ENCODE peak calls at places on chromosomes 3 and 15, in seven cellular contexts. H, M, K, Y, J, Z and U are unnamed samples.

GRCh38 chr3:52119826-52120225 is 34.4 kb downstream of the POC1A start:
- DNase-seq in J (no peak), Z (no peak), H (no peak), Y (no peak), K (no peak), M (no peak), U (no peak)

GRCh38 chr15:44501768-44502366 is 35.1 kb upstream of the EIF3J start:
- DNase-seq in J (peak), K (no peak), Z (peak), H (peak), Y (peak), M (no peak), U (peak)

GRCh38 chr15:59232476-59232875 is 25.8 kb downstream of the LDHAL6B start:
- DNase-seq in Y (no peak), K (no peak), M (no peak), J (no peak), Z (no peak), H (no peak), U (no peak)

GRCh38 chr3:49164983-49165720 is 979 bp downstream of the CCDC71 start:
- DNase-seq in K (no peak), H (no peak), Y (peak), M (no peak), J (peak), Z (no peak), U (no peak)

GRCh38 chr3:14119166-14119510 is 5.5 kb downstream of the CHCHD4 start:
- DNase-seq in Z (no peak), J (no peak), Y (no peak), M (no peak), K (no peak), H (no peak), U (no peak)

GRCh38 chr3:128794788-128795649 is 69.0 kb downstream of the RAB7A start:
- DNase-seq in K (no peak), J (peak), M (peak), Z (peak), Y (peak), H (peak), U (peak)

GRCh38 chr3:10848261-10848660 is 32.2 kb downstream of the SLC6A11 start:
- DNase-seq in J (no peak), Z (no peak), Y (no peak), H (no peak), K (peak), M (no peak), U (no peak)

GRCh38 chr3:180980612-180981011 is 8.9 kb downstream of the DNAJC19 start:
- DNase-seq in M (no peak), Z (no peak), K (no peak), Y (no peak), H (no peak), J (no peak), U (no peak)

GRCh38 chr3:16647668-16648067 is 42.4 kb upstream of the DAZL start:
- DNase-seq in J (no peak), M (no peak), H (no peak), Z (no peak), Y (no peak), K (no peak), U (no peak)

GRCh38 chr15:59522988-59523461 is 85.0 kb downstream of the FAM81A start:
- DNase-seq in H (no peak), Z (no peak), Y (no peak), K (no peak), J (no peak), M (peak), U (no peak)

GRCh38 chr3:136069933-136070332 is 104.4 kb downstream of the PPP2R3A start:
- DNase-seq in K (no peak), Z (no peak), M (no peak), Y (no peak), H (no peak), J (no peak), U (no peak)

GRCh38 chr3:188320757-188321156 is 166.8 kb downstream of the LPP start:
- DNase-seq in M (no peak), H (no peak), Y (no peak), Z (no peak), K (no peak), J (no peak), U (no peak)

GRCh38 chr15:74336061-74337005 is 31.1 kb downstream of the CYP11A1 start:
- DNase-seq in M (no peak), H (no peak), Z (no peak), J (no peak), Y (no peak), K (no peak), U (no peak)

GRCh38 chr3:31039145-31039544 is 144.7 kb upstream of the GADL1 start:
- DNase-seq in J (no peak), Y (no peak), H (no peak), M (no peak), K (no peak), Z (no peak), U (no peak)

GRCh38 chr3:47850062-47850802 is 47.3 kb downstream of the DHX30 start:
- DNase-seq in J (peak), K (no peak), Y (peak), M (peak), H (no peak), Z (peak), U (no peak)

GRCh38 chr3:128923607-128924385 is 44.4 kb downstream of the ACAD9 start:
- DNase-seq in Z (no peak), H (no peak), M (no peak), J (no peak), K (no peak), Y (no peak), U (no peak)

DNA sequence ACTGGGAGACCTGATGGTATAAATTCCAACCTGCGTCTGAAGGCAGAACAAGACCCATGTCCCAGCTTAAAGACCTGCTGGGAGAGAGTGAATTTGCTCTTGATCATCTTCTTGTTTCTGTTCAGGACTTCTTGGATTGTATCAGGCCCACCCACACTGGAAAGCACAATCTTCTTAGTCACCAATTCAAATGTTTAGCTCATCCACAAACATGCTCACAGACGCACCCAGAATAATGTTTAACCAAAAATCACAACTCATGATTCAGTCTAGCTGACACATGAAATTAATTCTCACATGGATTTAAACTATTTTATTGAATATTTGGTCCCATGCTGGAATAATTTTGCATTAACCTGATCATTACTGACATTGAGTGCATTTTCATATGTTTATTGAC is 37.8 kb upstream of the GOLGA6L2 start:
- DNase-seq in M (no peak), J (no peak), Y (no peak), K (no peak), Z (no peak), H (no peak), U (no peak)
- TF ChIP-seq JUND in M (no peak), J (no peak), Y (no peak), K (no peak), Z (no peak), H (no peak), U (no peak)

DNA sequence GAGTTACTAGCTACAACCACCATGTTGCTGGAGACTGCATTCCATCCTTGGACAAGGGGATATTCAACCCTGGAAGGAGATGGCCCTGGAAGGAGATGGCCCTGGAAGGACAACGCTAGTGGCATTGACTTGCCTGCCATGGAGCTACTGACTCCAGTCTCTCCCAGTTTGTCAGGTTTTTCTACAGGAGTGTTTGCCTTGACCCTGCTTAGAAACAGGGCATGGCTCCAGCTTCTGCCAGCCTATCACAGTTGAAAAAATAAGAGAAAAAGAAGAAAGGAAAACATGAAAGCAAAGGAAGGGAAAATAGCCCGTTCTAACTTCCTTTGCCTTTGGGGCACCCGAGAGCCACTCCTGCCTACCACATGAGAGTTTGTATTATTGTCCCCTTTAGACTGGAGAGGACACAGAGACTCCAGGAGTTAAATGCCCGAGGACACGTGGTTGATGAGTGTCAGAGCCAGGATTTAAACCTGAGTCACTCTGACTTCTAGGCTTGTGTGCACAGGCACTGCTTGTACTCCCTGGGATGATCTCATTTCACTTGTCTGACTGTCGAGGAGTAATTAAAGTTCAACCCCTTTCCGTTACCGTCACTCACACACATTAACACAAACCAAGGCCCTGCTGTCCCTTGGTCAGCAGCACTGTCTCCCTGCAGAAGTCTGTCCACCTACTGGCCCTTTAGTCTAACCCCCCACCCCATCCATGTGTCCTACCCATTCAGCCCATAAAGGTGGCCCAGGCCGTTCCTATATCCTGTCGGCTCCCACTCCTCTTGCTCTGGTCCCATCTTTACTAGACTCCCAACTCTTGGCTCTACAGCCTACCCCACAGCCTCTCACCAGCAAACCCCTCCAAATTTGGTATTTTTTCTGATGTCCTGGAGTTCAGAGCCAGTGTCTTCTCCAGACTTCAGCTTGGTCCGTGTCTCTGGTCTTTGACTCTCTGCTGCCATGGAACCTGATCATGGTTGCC is 46.1 kb downstream of the C2CD4A start:
- DNase-seq in H (no peak), M (no peak), K (no peak), Y (no peak), J (no peak), Z (peak), U (peak)
- TF ChIP-seq JUND in H (no peak), M (no peak), K (no peak), Y (peak), J (no peak), Z (no peak), U (no peak)

DNA sequence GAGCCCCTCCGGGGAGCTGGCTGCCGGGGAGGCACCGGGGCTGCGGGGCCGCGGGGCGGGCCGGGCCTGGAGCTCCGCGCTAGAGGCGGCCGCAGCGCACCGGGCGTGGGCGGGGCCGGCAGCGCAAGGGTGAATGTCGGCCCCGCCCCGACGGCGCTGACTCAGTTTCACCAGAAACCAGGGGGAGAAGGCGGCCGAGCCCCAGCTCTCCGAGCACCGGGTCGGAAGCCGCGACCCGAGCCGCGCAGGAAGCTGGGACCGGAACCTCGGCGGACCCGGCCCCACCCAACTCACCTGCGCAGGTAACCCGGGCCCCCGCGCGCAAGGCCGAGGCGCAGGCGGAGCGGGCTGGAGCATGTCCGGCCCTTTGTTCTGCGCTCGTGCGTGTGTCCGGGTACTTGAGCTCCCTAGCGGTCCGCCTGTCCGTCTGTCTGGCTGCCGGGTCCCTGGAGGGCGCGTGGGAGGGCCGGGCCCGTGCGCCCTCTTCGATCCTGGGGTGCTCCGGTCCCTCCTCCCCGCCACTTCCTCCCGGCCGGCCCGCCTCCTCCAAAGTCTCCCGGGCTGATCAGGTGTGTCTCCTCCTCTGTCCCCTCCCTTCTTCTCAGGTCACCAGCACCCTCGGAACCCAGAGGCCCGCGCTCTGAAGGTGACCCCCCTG is at the start of gene SPINT1:
- DNase-seq in K (no peak), M (peak), Z (no peak), H (no peak), J (peak), Y (peak), U (peak)
- TF ChIP-seq JUND in K (no peak), M (no peak), Z (no peak), H (no peak), J (no peak), Y (no peak), U (no peak)

DNA sequence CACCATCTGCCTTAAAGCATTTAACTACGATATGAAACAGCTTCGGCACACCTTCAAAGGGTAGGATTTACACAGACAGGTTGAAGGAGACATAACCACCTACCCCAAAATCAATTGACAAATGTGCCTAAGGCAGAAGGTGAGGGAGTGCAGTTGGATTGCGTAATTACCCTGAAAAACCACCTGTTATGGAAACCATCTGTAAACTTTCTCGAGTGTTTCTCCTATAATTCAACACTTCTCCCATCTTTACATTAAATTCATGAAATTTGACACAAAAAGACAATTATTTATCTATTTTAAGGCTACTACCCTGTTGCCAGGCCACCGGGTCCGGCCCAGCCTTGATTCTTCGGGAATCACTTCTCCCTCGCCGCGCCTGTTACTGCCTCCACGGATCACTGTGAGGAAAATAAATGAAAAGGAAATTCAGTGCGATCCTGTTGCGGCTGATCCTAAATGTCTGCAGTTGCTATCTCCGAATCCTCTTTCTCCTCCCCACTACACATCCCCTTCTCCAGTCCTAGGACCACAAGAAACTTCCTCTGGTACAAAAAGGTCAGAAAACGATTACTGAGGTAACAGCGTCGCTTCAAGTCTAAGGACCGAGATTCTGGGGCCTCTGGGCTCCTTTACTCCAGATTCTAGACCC is 655 bp downstream of the IQCB1 start:
- DNase-seq in H (no peak), Z (peak), K (no peak), Y (no peak), M (no peak), J (peak), U (peak)
- TF ChIP-seq JUND in H (no peak), Z (no peak), K (no peak), Y (no peak), M (no peak), J (no peak), U (no peak)

DNA sequence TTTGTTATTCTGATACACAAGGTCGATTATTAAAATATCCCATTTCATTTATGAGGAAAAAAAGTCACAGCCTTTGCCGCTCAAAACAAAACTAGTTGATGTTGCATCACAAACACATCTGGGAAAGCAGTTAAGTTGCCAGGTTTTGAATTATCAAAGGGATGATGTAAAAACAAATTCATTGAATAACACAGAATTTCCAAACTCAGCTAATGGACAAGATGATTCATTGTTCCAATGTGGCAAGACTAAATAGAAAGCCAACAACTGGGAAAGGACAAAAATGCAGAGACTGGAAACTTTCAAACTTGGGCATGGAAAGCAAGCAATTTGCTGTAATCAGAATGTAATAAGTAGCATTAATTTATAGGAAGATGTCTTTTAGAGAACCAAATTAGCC is 610.0 kb upstream of the ZNF385D start:
- DNase-seq in J (no peak), K (no peak), M (no peak), Y (no peak), H (no peak), Z (no peak), U (no peak)
- TF ChIP-seq JUND in J (no peak), K (no peak), M (no peak), Y (no peak), H (no peak), Z (no peak), U (no peak)

GRCh38 chr3:168095611-168096209 is at the start of gene GOLIM4:
- DNase-seq in H (peak), M (peak), J (peak), Z (peak), Y (peak), K (peak), U (peak)

GRCh38 chr3:168094877-168095610 is 680 bp downstream of the GOLIM4 start:
- DNase-seq in Y (peak), K (peak), Z (peak), J (peak), M (peak), H (peak), U (peak)

GRCh38 chr3:168097381-168097780 is 1.7 kb upstream of the GOLIM4 start:
- DNase-seq in Y (no peak), Z (no peak), M (no peak), J (no peak), K (no peak), H (no peak), U (no peak)

GRCh38 chr3:168094580-168094876 is 1.2 kb downstream of the GOLIM4 start:
- DNase-seq in M (no peak), H (no peak), K (no peak), Y (no peak), Z (no peak), J (no peak), U (no peak)

DNA sequence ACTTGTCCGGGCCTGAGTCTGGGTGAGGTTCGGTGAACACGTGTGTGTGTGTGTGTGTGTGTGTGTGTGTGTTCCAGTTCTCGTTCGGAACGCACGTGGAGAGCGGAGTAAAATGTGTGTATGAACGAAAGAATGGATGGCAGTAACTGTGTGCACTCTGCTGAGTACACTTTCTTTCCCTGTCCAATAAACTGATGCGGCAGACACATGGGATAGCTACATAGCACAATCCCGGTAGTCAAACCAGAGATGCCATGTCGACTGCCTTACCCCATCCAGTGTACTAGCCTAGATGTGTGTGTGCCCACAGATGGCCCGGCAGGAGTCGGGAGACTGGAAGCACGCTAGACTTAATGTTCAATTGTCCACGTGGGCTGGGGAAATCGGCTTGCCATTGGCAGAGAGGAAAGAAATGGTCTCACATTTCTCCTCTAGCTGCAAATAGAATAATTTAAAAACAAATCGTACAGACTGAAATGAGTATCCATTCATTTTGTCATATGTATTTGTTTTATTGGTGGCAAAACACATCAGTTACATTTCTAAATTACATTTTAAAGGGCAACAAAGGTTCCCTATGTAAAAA is 579 bp upstream of the GOLIM4 start:
- DNase-seq in J (peak), Y (peak), H (peak), Z (peak), K (peak), M (no peak), U (peak)
- TF ChIP-seq JUND in J (no peak), Y (no peak), H (no peak), Z (peak), K (no peak), M (no peak), U (no peak)

GRCh38 chr3:89625945-89626344 is 518.5 kb downstream of the EPHA3 start:
- DNase-seq in Y (no peak), H (no peak), M (no peak), J (no peak), K (no peak), Z (peak), U (no peak)

GRCh38 chr3:89624494-89624893 is 517.1 kb downstream of the EPHA3 start:
- DNase-seq in M (no peak), J (no peak), K (no peak), Y (no peak), Z (peak), H (no peak), U (no peak)

GRCh38 chr3:89628856-89629255 is 521.4 kb downstream of the EPHA3 start:
- DNase-seq in J (no peak), Z (no peak), H (no peak), Y (no peak), K (no peak), M (no peak), U (no peak)
- TF ChIP-seq JUND in J (no peak), Z (no peak), H (no peak), Y (no peak), K (no peak), M (no peak), U (no peak)

GRCh38 chr3:38210141-38210757 is 44.9 kb downstream of the OXSR1 start:
- DNase-seq in H (no peak), Z (no peak), Y (no peak), M (no peak), K (peak), J (no peak), U (no peak)

GRCh38 chr3:38205472-38205805 is 40.1 kb downstream of the OXSR1 start:
- DNase-seq in Z (no peak), M (no peak), J (no peak), H (no peak), K (no peak), Y (no peak), U (no peak)

GRCh38 chr3:38204599-38205471 is 39.5 kb downstream of the OXSR1 start:
- DNase-seq in H (no peak), Y (no peak), Z (no peak), J (no peak), K (no peak), M (no peak), U (no peak)

GRCh38 chr3:38203690-38204089 is 38.4 kb downstream of the OXSR1 start:
- DNase-seq in Y (no peak), H (no peak), M (no peak), Z (no peak), J (no peak), K (no peak), U (no peak)

GRCh38 chr3:38207262-38208003 is 42.1 kb downstream of the OXSR1 start:
- DNase-seq in J (no peak), H (no peak), K (no peak), Y (no peak), Z (no peak), M (no peak), U (no peak)
- TF ChIP-seq JUND in J (no peak), H (no peak), K (no peak), Y (no peak), Z (no peak), M (no peak), U (no peak)

DNA sequence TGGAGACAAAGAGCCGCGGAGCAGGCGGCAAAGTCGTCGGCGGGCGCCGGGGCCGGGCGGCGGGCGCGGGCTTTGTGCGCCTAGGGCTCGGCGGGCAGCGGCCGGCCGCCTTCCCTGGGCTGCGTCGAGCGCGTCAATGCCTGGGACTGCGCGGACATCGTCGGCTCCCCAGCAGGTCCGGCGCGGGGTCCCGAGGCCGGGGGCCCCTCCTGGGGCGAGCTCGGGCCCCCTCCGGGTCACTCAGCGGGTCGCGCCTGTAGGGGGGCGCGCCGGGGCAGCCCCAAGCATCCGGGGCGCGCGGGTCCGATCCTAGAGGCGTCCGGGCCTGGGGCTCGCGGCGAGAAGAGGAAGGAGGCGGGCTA is 761 bp downstream of the TLE3 start:
- DNase-seq in Z (no peak), K (no peak), M (no peak), H (no peak), Y (no peak), J (peak), U (no peak)
- TF ChIP-seq JUND in Z (no peak), K (no peak), M (no peak), H (no peak), Y (no peak), J (no peak), U (no peak)